ENCODE peak calls at places on chromosome 13, in ten cellular contexts. One of them, this sample, is unnamed.

GRCh38 chr13:101116826-101117225 is 299.5 kb downstream of the NALCN start:
- DNase-seq in mammary epithelial cell: no peak
- DNase-seq in psoas muscle: no peak
- DNase-seq in left lung: no peak
- DNase-seq in tibial nerve: no peak
- DNase-seq in CD4-positive, CD25-positive, alpha-beta regulatory T cell: no peak
- DNase-seq in SJCRH30: no peak
- DNase-seq in fibroblast of the aortic adventitia: no peak
- DNase-seq in A549: no peak
- DNase-seq in dorsolateral prefrontal cortex: no peak
- DNase-seq in this sample: no peak

GRCh38 chr13:29749401-29750177 is 100.8 kb downstream of the UBL3 start:
- DNase-seq in mammary epithelial cell: no peak
- DNase-seq in psoas muscle: peak; percentile 18
- DNase-seq in left lung: no peak
- DNase-seq in tibial nerve: no peak
- DNase-seq in CD4-positive, CD25-positive, alpha-beta regulatory T cell: no peak
- DNase-seq in SJCRH30: peak; percentile 12
- DNase-seq in fibroblast of the aortic adventitia: peak; percentile 39
- DNase-seq in A549: no peak
- DNase-seq in dorsolateral prefrontal cortex: no peak
- DNase-seq in this sample: no peak

GRCh38 chr13:110855363-110855762 is 59.5 kb downstream of the ANKRD10 start:
- DNase-seq in mammary epithelial cell: no peak
- DNase-seq in psoas muscle: no peak
- DNase-seq in left lung: no peak
- DNase-seq in tibial nerve: no peak
- DNase-seq in CD4-positive, CD25-positive, alpha-beta regulatory T cell: no peak
- DNase-seq in SJCRH30: no peak
- DNase-seq in fibroblast of the aortic adventitia: no peak
- DNase-seq in A549: no peak
- DNase-seq in dorsolateral prefrontal cortex: no peak
- DNase-seq in this sample: no peak

GRCh38 chr13:67137044-67137735 is 92.9 kb downstream of the PCDH9 start:
- DNase-seq in mammary epithelial cell: no peak
- DNase-seq in psoas muscle: no peak
- DNase-seq in left lung: no peak
- DNase-seq in tibial nerve: no peak
- DNase-seq in CD4-positive, CD25-positive, alpha-beta regulatory T cell: no peak
- DNase-seq in SJCRH30: no peak
- DNase-seq in fibroblast of the aortic adventitia: peak; percentile 59
- DNase-seq in A549: no peak
- DNase-seq in dorsolateral prefrontal cortex: no peak
- DNase-seq in this sample: no peak

GRCh38 chr13:29763426-29764180 is 86.8 kb downstream of the UBL3 start:
- DNase-seq in mammary epithelial cell: no peak
- DNase-seq in psoas muscle: no peak
- DNase-seq in left lung: no peak
- DNase-seq in tibial nerve: no peak
- DNase-seq in CD4-positive, CD25-positive, alpha-beta regulatory T cell: peak; percentile 80
- DNase-seq in SJCRH30: no peak
- DNase-seq in fibroblast of the aortic adventitia: no peak
- DNase-seq in A549: no peak
- DNase-seq in dorsolateral prefrontal cortex: no peak
- DNase-seq in this sample: no peak

GRCh38 chr13:70613295-70613694 is 505.0 kb upstream of the KLHL1 start:
- DNase-seq in mammary epithelial cell: no peak
- DNase-seq in psoas muscle: no peak
- DNase-seq in left lung: no peak
- DNase-seq in tibial nerve: no peak
- DNase-seq in CD4-positive, CD25-positive, alpha-beta regulatory T cell: no peak
- DNase-seq in SJCRH30: peak; percentile 26
- DNase-seq in fibroblast of the aortic adventitia: no peak
- DNase-seq in A549: no peak
- DNase-seq in dorsolateral prefrontal cortex: no peak
- DNase-seq in this sample: no peak

GRCh38 chr13:94178625-94179244 is 300.7 kb downstream of the DCT start:
- DNase-seq in mammary epithelial cell: no peak
- DNase-seq in psoas muscle: no peak
- DNase-seq in left lung: no peak
- DNase-seq in tibial nerve: no peak
- DNase-seq in CD4-positive, CD25-positive, alpha-beta regulatory T cell: no peak
- DNase-seq in SJCRH30: no peak
- DNase-seq in fibroblast of the aortic adventitia: no peak
- DNase-seq in A549: no peak
- DNase-seq in dorsolateral prefrontal cortex: no peak
- DNase-seq in this sample: no peak

GRCh38 chr13:53351040-53351439 is 322.4 kb downstream of the OLFM4 start:
- DNase-seq in mammary epithelial cell: no peak
- DNase-seq in psoas muscle: no peak
- DNase-seq in left lung: no peak
- DNase-seq in tibial nerve: no peak
- DNase-seq in CD4-positive, CD25-positive, alpha-beta regulatory T cell: no peak
- DNase-seq in SJCRH30: no peak
- DNase-seq in fibroblast of the aortic adventitia: no peak
- DNase-seq in A549: no peak
- DNase-seq in dorsolateral prefrontal cortex: no peak
- DNase-seq in this sample: no peak

GRCh38 chr13:44231786-44232516 is 141.7 kb upstream of the SERP2 start:
- DNase-seq in mammary epithelial cell: peak; percentile 98
- DNase-seq in psoas muscle: peak; percentile 72
- DNase-seq in left lung: peak; percentile 85
- DNase-seq in tibial nerve: peak; percentile 52
- DNase-seq in CD4-positive, CD25-positive, alpha-beta regulatory T cell: no peak
- DNase-seq in SJCRH30: no peak
- DNase-seq in fibroblast of the aortic adventitia: peak; percentile 99
- DNase-seq in A549: peak; percentile 96
- DNase-seq in dorsolateral prefrontal cortex: no peak
- DNase-seq in this sample: peak; percentile 91

GRCh38 chr13:44688652-44689051 is 112.5 kb upstream of the TSC22D1 start:
- DNase-seq in mammary epithelial cell: no peak
- DNase-seq in psoas muscle: no peak
- DNase-seq in left lung: no peak
- DNase-seq in tibial nerve: no peak
- DNase-seq in CD4-positive, CD25-positive, alpha-beta regulatory T cell: no peak
- DNase-seq in SJCRH30: no peak
- DNase-seq in fibroblast of the aortic adventitia: no peak
- DNase-seq in A549: no peak
- DNase-seq in dorsolateral prefrontal cortex: no peak
- DNase-seq in this sample: no peak

GRCh38 chr13:27083183-27083582 is 88.4 kb downstream of the USP12 start:
- DNase-seq in mammary epithelial cell: no peak
- DNase-seq in psoas muscle: no peak
- DNase-seq in left lung: no peak
- DNase-seq in tibial nerve: no peak
- DNase-seq in CD4-positive, CD25-positive, alpha-beta regulatory T cell: no peak
- DNase-seq in SJCRH30: no peak
- DNase-seq in fibroblast of the aortic adventitia: no peak
- DNase-seq in A549: no peak
- DNase-seq in dorsolateral prefrontal cortex: no peak
- DNase-seq in this sample: no peak

GRCh38 chr13:105655046-105655445 is 880.4 kb downstream of the EFNB2 start:
- DNase-seq in mammary epithelial cell: peak; percentile 65
- DNase-seq in psoas muscle: no peak
- DNase-seq in left lung: no peak
- DNase-seq in tibial nerve: no peak
- DNase-seq in CD4-positive, CD25-positive, alpha-beta regulatory T cell: no peak
- DNase-seq in SJCRH30: no peak
- DNase-seq in fibroblast of the aortic adventitia: peak; percentile 22
- DNase-seq in A549: no peak
- DNase-seq in dorsolateral prefrontal cortex: no peak
- DNase-seq in this sample: no peak

GRCh38 chr13:110179116-110179857 is 127.7 kb downstream of the COL4A1 start:
- DNase-seq in mammary epithelial cell: no peak
- DNase-seq in psoas muscle: no peak
- DNase-seq in left lung: no peak
- DNase-seq in tibial nerve: no peak
- DNase-seq in CD4-positive, CD25-positive, alpha-beta regulatory T cell: no peak
- DNase-seq in SJCRH30: no peak
- DNase-seq in fibroblast of the aortic adventitia: no peak
- DNase-seq in A549: no peak
- DNase-seq in dorsolateral prefrontal cortex: no peak
- DNase-seq in this sample: no peak

GRCh38 chr13:40536443-40537113 is 129.9 kb downstream of the FOXO1 start:
- DNase-seq in mammary epithelial cell: peak; percentile 57
- DNase-seq in psoas muscle: no peak
- DNase-seq in left lung: no peak
- DNase-seq in tibial nerve: no peak
- DNase-seq in CD4-positive, CD25-positive, alpha-beta regulatory T cell: no peak
- DNase-seq in SJCRH30: no peak
- DNase-seq in fibroblast of the aortic adventitia: no peak
- DNase-seq in A549: peak; percentile 30
- DNase-seq in dorsolateral prefrontal cortex: no peak
- DNase-seq in this sample: peak; percentile 26

GRCh38 chr13:99605417-99606321 is 104.4 kb downstream of the TM9SF2 start:
- DNase-seq in mammary epithelial cell: no peak
- DNase-seq in psoas muscle: peak; percentile 37
- DNase-seq in left lung: peak; percentile 79
- DNase-seq in tibial nerve: peak; percentile 10
- DNase-seq in CD4-positive, CD25-positive, alpha-beta regulatory T cell: peak; percentile 77
- DNase-seq in SJCRH30: peak; percentile 69
- DNase-seq in fibroblast of the aortic adventitia: no peak
- DNase-seq in A549: peak; percentile 26
- DNase-seq in dorsolateral prefrontal cortex: no peak
- DNase-seq in this sample: peak; percentile 43

GRCh38 chr13:101490400-101491015 is 38.0 kb downstream of the ITGBL1 start:
- DNase-seq in mammary epithelial cell: peak; percentile 80
- DNase-seq in psoas muscle: no peak
- DNase-seq in left lung: no peak
- DNase-seq in tibial nerve: no peak
- DNase-seq in CD4-positive, CD25-positive, alpha-beta regulatory T cell: no peak
- DNase-seq in SJCRH30: no peak
- DNase-seq in fibroblast of the aortic adventitia: no peak
- DNase-seq in A549: no peak
- DNase-seq in dorsolateral prefrontal cortex: no peak
- DNase-seq in this sample: no peak

GRCh38 chr13:79973533-79973963 is 367.4 kb downstream of the SPRY2 start:
- DNase-seq in mammary epithelial cell: no peak
- DNase-seq in psoas muscle: peak; percentile 18
- DNase-seq in left lung: no peak
- DNase-seq in tibial nerve: no peak
- DNase-seq in CD4-positive, CD25-positive, alpha-beta regulatory T cell: no peak
- DNase-seq in SJCRH30: peak; percentile 44
- DNase-seq in fibroblast of the aortic adventitia: no peak
- DNase-seq in A549: peak; percentile 27
- DNase-seq in dorsolateral prefrontal cortex: no peak
- DNase-seq in this sample: no peak

GRCh38 chr13:24683833-24684599 is 3.8 kb downstream of the ATP12A start:
- DNase-seq in mammary epithelial cell: peak; percentile 30
- DNase-seq in psoas muscle: peak; percentile 48
- DNase-seq in left lung: peak; percentile 82
- DNase-seq in tibial nerve: peak; percentile 59
- DNase-seq in CD4-positive, CD25-positive, alpha-beta regulatory T cell: peak; percentile 69
- DNase-seq in SJCRH30: peak; percentile 82
- DNase-seq in fibroblast of the aortic adventitia: peak; percentile 29
- DNase-seq in A549: peak; percentile 35
- DNase-seq in dorsolateral prefrontal cortex: no peak
- DNase-seq in this sample: peak; percentile 40
- H3K4me3 ChIP-seq in mammary epithelial cell: no peak overlapping the region
- H3K4me3 ChIP-seq in psoas muscle: no peak overlapping the region
- H3K4me3 ChIP-seq in left lung: no peak overlapping the region
- H3K4me3 ChIP-seq in tibial nerve: no peak overlapping the region
- H3K4me3 ChIP-seq in CD4-positive, CD25-positive, alpha-beta regulatory T cell: peak overlapping the region; percentile 3
- H3K4me3 ChIP-seq in SJCRH30: no peak overlapping the region
- H3K4me3 ChIP-seq in fibroblast of the aortic adventitia: no peak overlapping the region
- H3K4me3 ChIP-seq in A549: no peak overlapping the region
- H3K4me3 ChIP-seq in dorsolateral prefrontal cortex: no peak overlapping the region
- H3K4me3 ChIP-seq in this sample: no peak overlapping the region

GRCh38 chr13:28585557-28585956 is 73.4 kb upstream of the POMP start:
- DNase-seq in mammary epithelial cell: no peak
- DNase-seq in psoas muscle: no peak
- DNase-seq in left lung: no peak
- DNase-seq in tibial nerve: no peak
- DNase-seq in CD4-positive, CD25-positive, alpha-beta regulatory T cell: peak; percentile 14
- DNase-seq in SJCRH30: no peak
- DNase-seq in fibroblast of the aortic adventitia: no peak
- DNase-seq in A549: no peak
- DNase-seq in dorsolateral prefrontal cortex: no peak
- DNase-seq in this sample: no peak
- H3K4me3 ChIP-seq in mammary epithelial cell: no peak overlapping the region
- H3K4me3 ChIP-seq in psoas muscle: no peak overlapping the region
- H3K4me3 ChIP-seq in left lung: no peak overlapping the region
- H3K4me3 ChIP-seq in tibial nerve: no peak overlapping the region
- H3K4me3 ChIP-seq in CD4-positive, CD25-positive, alpha-beta regulatory T cell: no peak overlapping the region
- H3K4me3 ChIP-seq in SJCRH30: no peak overlapping the region
- H3K4me3 ChIP-seq in fibroblast of the aortic adventitia: no peak overlapping the region
- H3K4me3 ChIP-seq in A549: no peak overlapping the region
- H3K4me3 ChIP-seq in dorsolateral prefrontal cortex: no peak overlapping the region
- H3K4me3 ChIP-seq in this sample: no peak overlapping the region

GRCh38 chr13:112104873-112105234 is 37.9 kb downstream of the SOX1 start:
- DNase-seq in mammary epithelial cell: no peak
- DNase-seq in psoas muscle: no peak
- DNase-seq in left lung: no peak
- DNase-seq in tibial nerve: no peak
- DNase-seq in CD4-positive, CD25-positive, alpha-beta regulatory T cell: no peak
- DNase-seq in SJCRH30: no peak
- DNase-seq in fibroblast of the aortic adventitia: no peak
- DNase-seq in A549: no peak
- DNase-seq in dorsolateral prefrontal cortex: no peak
- DNase-seq in this sample: no peak
- H3K4me3 ChIP-seq in mammary epithelial cell: no peak overlapping the region
- H3K4me3 ChIP-seq in psoas muscle: no peak overlapping the region
- H3K4me3 ChIP-seq in left lung: no peak overlapping the region
- H3K4me3 ChIP-seq in tibial nerve: no peak overlapping the region
- H3K4me3 ChIP-seq in CD4-positive, CD25-positive, alpha-beta regulatory T cell: no peak overlapping the region
- H3K4me3 ChIP-seq in SJCRH30: no peak overlapping the region
- H3K4me3 ChIP-seq in fibroblast of the aortic adventitia: no peak overlapping the region
- H3K4me3 ChIP-seq in A549: no peak overlapping the region
- H3K4me3 ChIP-seq in dorsolateral prefrontal cortex: no peak overlapping the region
- H3K4me3 ChIP-seq in this sample: no peak overlapping the region

GRCh38 chr13:46389457-46389856 is 2.4 kb upstream of the RUBCNL start:
- DNase-seq in mammary epithelial cell: no peak
- DNase-seq in psoas muscle: no peak
- DNase-seq in left lung: no peak
- DNase-seq in tibial nerve: no peak
- DNase-seq in CD4-positive, CD25-positive, alpha-beta regulatory T cell: no peak
- DNase-seq in SJCRH30: peak; percentile 50
- DNase-seq in fibroblast of the aortic adventitia: no peak
- DNase-seq in A549: no peak
- DNase-seq in dorsolateral prefrontal cortex: no peak
- DNase-seq in this sample: no peak

GRCh38 chr13:46386996-46387851 is at the start of gene RUBCNL:
- DNase-seq in mammary epithelial cell: peak; percentile 85
- DNase-seq in psoas muscle: peak; percentile 37
- DNase-seq in left lung: peak; percentile 88
- DNase-seq in tibial nerve: no peak
- DNase-seq in CD4-positive, CD25-positive, alpha-beta regulatory T cell: peak; percentile 24
- DNase-seq in SJCRH30: no peak
- DNase-seq in fibroblast of the aortic adventitia: no peak
- DNase-seq in A549: peak; percentile 29
- DNase-seq in dorsolateral prefrontal cortex: peak; percentile 58
- DNase-seq in this sample: no peak

GRCh38 chr13:46388308-46388707 is 1.3 kb upstream of the RUBCNL start:
- DNase-seq in mammary epithelial cell: no peak
- DNase-seq in psoas muscle: no peak
- DNase-seq in left lung: no peak
- DNase-seq in tibial nerve: no peak
- DNase-seq in CD4-positive, CD25-positive, alpha-beta regulatory T cell: no peak
- DNase-seq in SJCRH30: no peak
- DNase-seq in fibroblast of the aortic adventitia: no peak
- DNase-seq in A549: no peak
- DNase-seq in dorsolateral prefrontal cortex: no peak
- DNase-seq in this sample: no peak

GRCh38 chr13:46388846-46389245 is 1.8 kb upstream of the RUBCNL start:
- DNase-seq in mammary epithelial cell: peak; percentile 85
- DNase-seq in psoas muscle: no peak
- DNase-seq in left lung: no peak
- DNase-seq in tibial nerve: no peak
- DNase-seq in CD4-positive, CD25-positive, alpha-beta regulatory T cell: no peak
- DNase-seq in SJCRH30: no peak
- DNase-seq in fibroblast of the aortic adventitia: no peak
- DNase-seq in A549: no peak
- DNase-seq in dorsolateral prefrontal cortex: no peak
- DNase-seq in this sample: no peak

GRCh38 chr13:46389985-46390384 is 2.9 kb upstream of the RUBCNL start:
- DNase-seq in mammary epithelial cell: peak; percentile 71
- DNase-seq in psoas muscle: no peak
- DNase-seq in left lung: no peak
- DNase-seq in tibial nerve: no peak
- DNase-seq in CD4-positive, CD25-positive, alpha-beta regulatory T cell: peak; percentile 56
- DNase-seq in SJCRH30: peak; percentile 92
- DNase-seq in fibroblast of the aortic adventitia: no peak
- DNase-seq in A549: no peak
- DNase-seq in dorsolateral prefrontal cortex: peak; percentile 92
- DNase-seq in this sample: no peak
- H3K4me3 ChIP-seq in mammary epithelial cell: no peak overlapping the region
- H3K4me3 ChIP-seq in psoas muscle: no peak overlapping the region
- H3K4me3 ChIP-seq in left lung: no peak overlapping the region
- H3K4me3 ChIP-seq in tibial nerve: no peak overlapping the region
- H3K4me3 ChIP-seq in CD4-positive, CD25-positive, alpha-beta regulatory T cell: no peak overlapping the region
- H3K4me3 ChIP-seq in SJCRH30: no peak overlapping the region
- H3K4me3 ChIP-seq in fibroblast of the aortic adventitia: no peak overlapping the region
- H3K4me3 ChIP-seq in A549: no peak overlapping the region
- H3K4me3 ChIP-seq in dorsolateral prefrontal cortex: no peak overlapping the region
- H3K4me3 ChIP-seq in this sample: no peak overlapping the region

This sample was measured in adrenal gland.